ENCODE peak calls at places on chromosomes 3 and 15, in seven cellular contexts. P is hepatocyte; V is fibroblast of the conjunctiva; U is Calu3; S is NT2/D1; K is foreskin keratinocyte; N is CD4-positive, alpha-beta T cell. A is an unnamed sample.
A peak's percentile ranks its signal among the peaks of the same experiment; 100 is the strongest.

GRCh38 chr3:134601539-134602439 is 49.0 kb downstream of the KY start:
- DNase-seq in S (peak; percentile 58), N (no peak), U (no peak), K (no peak), P (peak; percentile 90), V (no peak), A (peak; percentile 74)

GRCh38 chr15:98946301-98947255 is 61.0 kb downstream of the PGPEP1L start:
- DNase-seq in K (no peak), V (no peak), P (no peak), N (no peak), S (no peak), U (no peak), A (no peak)

GRCh38 chr15:62390793-62391543 is 225.9 kb upstream of the C2CD4B start:
- DNase-seq in S (peak; percentile 39), K (peak; percentile 20), U (peak; percentile 61), N (no peak), V (no peak), P (peak; percentile 65), A (peak; percentile 44)

GRCh38 chr15:72136170-72137051 is 18.2 kb downstream of the SENP8 start:
- DNase-seq in P (no peak), U (no peak), S (no peak), V (no peak), K (no peak), N (no peak), A (peak; percentile 6)

GRCh38 chr3:81300324-81300927 is 461.0 kb downstream of the GBE1 start:
- DNase-seq in U (no peak), P (peak; percentile 13), N (no peak), S (no peak), V (no peak), K (no peak), A (no peak)

GRCh38 chr15:79067969-79068368 is 22.6 kb downstream of the RASGRF1 start:
- DNase-seq in V (no peak), K (no peak), N (no peak), U (no peak), S (no peak), P (no peak), A (no peak)

GRCh38 chr3:28890373-28890772 is 390.5 kb upstream of the RBMS3 start:
- DNase-seq in S (no peak), N (no peak), K (no peak), U (no peak), V (no peak), P (no peak), A (no peak)

GRCh38 chr15:39918688-39919385 is 1.2 kb downstream of the GPR176 start:
- DNase-seq in K (peak; percentile 83), U (no peak), S (no peak), V (peak; percentile 68), P (no peak), N (no peak), A (peak; percentile 58)

GRCh38 chr3:64408770-64409169 is 183.5 kb upstream of the PRICKLE2 start:
- DNase-seq in N (no peak), V (no peak), K (no peak), U (no peak), S (no peak), P (no peak), A (no peak)

GRCh38 chr3:130933801-130934345 is 40.0 kb downstream of the ATP2C1 start:
- DNase-seq in P (no peak), S (no peak), K (no peak), N (no peak), V (no peak), U (no peak), A (peak; percentile 16)